ENCODE peak calls at places on chromosomes 12 and 14, in five cellular contexts. J is lower leg skin; E is CD8-positive, alpha-beta memory T cell; Y is ovary; I is choroid plexus epithelial cell. O is an unnamed sample.
A peak's percentile ranks its signal among the peaks of the same experiment; 100 is the strongest.

GRCh38 chr12:118704517-118704916 is 276.8 kb upstream of the SRRM4 start:
- DNase-seq in E (no peak), J (no peak), I (no peak), Y (no peak), O (no peak)

GRCh38 chr12:121893901-121894540 is 5.4 kb downstream of the PSMD9 start:
- DNase-seq in Y (no peak), J (no peak), E (no peak), I (peak; percentile 78), O (peak; percentile 82)

GRCh38 chr14:36931796-36932195 is 240.6 kb downstream of the SLC25A21 start:
- DNase-seq in J (no peak), Y (no peak), I (no peak), E (no peak), O (peak; percentile 6)

GRCh38 chr12:3834774-3835173 is 38.4 kb downstream of the PARP11 start:
- DNase-seq in J (no peak), I (peak; percentile 42), Y (no peak), E (no peak), O (no peak)

GRCh38 chr12:53102883-53103807 is at the start of gene SOAT2:
- DNase-seq in I (no peak), J (no peak), Y (no peak), E (peak; percentile 12), O (no peak)

GRCh38 chr14:100159107-100159864 is at the start of gene DEGS2:
- DNase-seq in Y (no peak), I (no peak), E (peak; percentile 45), J (no peak), O (no peak)

GRCh38 chr12:131621701-131622421 is 89.0 kb upstream of the SFSWAP start:
- DNase-seq in E (no peak), Y (no peak), J (no peak), I (peak; percentile 3), O (no peak)

GRCh38 chr14:71852201-71852600 is 80.0 kb upstream of the RGS6 start:
- DNase-seq in Y (no peak), I (peak; percentile 21), J (no peak), E (no peak), O (no peak)

DNA sequence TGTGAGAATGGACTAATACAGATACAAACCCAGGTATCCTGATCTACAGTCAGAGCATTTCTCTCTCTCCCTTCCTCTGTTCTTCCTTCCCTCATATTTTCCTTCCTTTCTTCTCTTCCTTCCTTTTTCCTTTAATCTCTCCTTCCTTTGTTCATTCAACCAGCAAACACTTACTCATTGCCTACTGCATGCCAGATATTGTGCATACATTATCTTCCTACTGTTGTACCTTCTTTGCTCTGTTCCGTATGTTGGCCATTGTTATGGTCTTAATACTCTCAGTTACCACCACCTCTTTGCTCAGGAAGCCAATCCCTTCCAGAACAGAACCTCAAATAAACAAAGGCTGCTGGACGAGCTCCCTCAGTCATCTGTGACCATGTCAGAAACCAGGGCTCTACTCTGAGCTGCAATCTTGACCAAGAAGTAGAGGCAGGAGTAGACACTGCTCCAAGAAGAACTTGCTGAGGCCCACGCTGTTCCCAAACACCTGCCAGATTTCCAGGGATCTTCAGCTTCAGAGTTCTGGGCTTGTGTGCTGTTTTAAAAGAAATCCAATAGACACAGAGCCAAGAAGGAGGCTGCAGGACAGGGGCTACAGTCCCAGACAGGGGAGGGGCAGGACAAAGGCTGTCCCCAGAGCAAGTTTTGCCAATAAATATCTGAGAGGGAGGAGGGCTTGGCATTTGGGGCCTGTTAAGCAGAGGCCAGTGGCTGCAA is 526.7 kb upstream of the TBX3 start:
- DNase-seq in J (no peak), E (no peak), I (no peak), Y (no peak), O (no peak)
- H3K4me3 ChIP-seq in J (no peak overlapping the region), E (no peak overlapping the region), I (no peak overlapping the region), Y (no peak overlapping the region), O (no peak overlapping the region)

DNA sequence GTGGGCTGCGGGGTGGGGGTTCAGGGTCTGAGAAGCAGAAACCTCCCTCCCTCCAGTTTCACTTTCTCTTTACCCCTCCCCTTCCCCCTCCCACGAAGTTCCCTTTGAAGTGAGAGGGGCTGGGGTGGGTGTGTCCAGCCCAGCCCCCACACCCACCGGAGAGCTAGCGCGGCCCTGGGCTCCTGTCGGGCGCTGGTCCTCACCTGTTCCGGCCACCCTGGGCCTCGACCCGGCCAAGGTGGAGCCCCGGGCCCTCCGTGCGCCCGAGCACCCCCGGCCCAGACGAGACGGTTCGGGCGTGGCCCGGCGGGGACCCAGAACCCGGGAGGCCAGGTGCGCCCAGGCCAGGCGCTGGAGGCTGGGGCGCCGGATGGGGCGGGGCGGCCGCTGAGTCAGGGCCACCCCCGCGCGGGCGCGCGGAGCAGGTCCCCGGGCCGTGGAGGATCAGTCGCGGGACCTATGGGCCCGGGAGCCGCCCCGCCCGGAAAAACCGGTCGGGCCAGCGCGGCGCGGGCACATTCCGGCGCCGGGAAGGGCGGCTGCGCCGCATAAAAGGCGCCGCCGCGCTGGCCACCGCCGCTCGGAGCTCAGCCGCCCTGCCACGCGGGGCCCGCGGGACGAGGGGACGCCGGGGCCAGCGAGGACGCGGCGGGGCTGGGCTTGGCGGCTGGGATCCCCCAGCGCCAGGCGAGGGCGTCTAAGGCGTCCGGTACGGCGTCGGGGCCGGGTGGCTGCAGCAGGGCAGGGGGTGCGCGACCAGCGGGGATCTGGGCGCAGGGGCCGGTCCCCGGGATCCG is 21.6 kb upstream of the KIF26A start:
- DNase-seq in E (no peak), Y (peak; percentile 28), I (no peak), J (no peak), O (no peak)
- H3K4me3 ChIP-seq in E (no peak overlapping the region), Y (peak overlapping the region; percentile 36), I (peak overlapping the region; percentile 20), J (peak overlapping the region; percentile 32), O (no peak overlapping the region)

GRCh38 chr12:22938323-22938722 is 313.4 kb downstream of the ETNK1 start:
- DNase-seq in E (no peak), J (no peak), Y (no peak), I (no peak), O (no peak)

GRCh38 chr12:22935501-22935900 is 310.5 kb downstream of the ETNK1 start:
- DNase-seq in J (no peak), Y (no peak), E (no peak), I (peak; percentile 68), O (peak; percentile 74)

DNA sequence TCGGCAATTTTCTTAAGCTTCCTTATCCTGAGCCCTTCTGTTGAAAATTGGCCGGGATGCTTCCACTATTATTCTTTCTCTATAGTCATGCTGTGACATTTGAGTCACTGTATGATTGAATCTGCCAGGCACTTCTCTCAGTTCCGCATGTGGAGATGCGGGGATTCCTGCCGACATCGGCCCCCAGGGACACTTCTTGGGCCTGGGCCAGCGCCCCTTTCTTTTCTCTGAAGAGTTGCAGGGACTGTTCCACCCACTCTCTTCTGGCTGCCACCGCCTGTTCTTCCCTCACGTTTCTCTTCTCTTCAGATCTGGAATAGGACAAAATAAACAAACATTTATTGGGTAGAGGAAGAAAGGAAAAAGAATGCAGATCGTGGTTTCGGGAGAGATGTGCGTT is 310.1 kb downstream of the ETNK1 start:
- DNase-seq in J (no peak), E (no peak), Y (no peak), I (peak; percentile 40), O (peak; percentile 39)
- H3K4me3 ChIP-seq in J (no peak overlapping the region), E (no peak overlapping the region), Y (no peak overlapping the region), I (peak overlapping the region; percentile 55), O (peak overlapping the region; percentile 12)

DNA sequence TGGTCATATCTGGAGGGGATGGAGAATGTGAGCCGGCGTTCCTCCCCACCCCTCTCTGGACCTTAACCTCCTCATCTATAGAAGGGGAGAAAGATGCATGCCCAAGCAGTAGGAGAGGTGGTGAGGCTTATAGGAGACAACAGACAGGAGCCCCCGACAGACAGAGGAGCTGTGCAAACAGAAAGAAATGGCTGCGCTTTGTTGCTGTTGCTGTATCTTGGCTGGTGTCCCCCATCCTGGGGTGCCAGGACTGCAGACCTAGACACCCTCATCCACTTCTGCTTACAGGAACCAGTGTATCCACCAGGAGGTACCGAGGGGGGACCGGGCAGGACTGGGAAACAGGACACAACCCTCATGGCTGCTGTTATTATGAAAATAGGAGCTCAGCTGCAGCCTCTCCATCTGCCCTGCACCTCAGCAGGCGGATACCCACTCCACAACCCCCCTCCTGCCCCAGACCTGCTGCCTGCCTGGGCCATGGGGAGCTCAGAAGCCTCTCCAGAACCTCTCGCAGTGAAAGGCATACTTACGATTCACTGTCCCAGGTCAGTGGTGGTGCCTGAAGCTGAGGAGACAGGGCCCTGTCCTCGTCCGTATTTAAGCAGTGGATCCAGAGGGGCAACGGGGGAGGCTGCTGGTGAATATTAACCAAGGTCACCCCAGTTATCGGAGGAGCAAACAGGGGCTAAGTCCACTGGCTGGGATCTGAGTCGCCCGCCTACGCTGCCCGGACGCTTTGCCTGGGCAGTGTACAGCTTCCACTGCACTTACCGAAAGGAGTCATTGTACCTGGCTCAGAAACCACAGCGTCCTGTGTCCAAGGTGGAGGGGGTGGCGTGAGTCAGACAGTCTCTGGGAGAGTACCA is at the start of gene SERPINA1:
- DNase-seq in J (no peak), I (no peak), Y (no peak), E (no peak), O (peak; percentile 51)
- H3K4me3 ChIP-seq in J (no peak within 1 kb of the TSS), I (no peak within 1 kb of the TSS), Y (no peak within 1 kb of the TSS), E (no peak within 1 kb of the TSS), O (no peak within 1 kb of the TSS)

DNA sequence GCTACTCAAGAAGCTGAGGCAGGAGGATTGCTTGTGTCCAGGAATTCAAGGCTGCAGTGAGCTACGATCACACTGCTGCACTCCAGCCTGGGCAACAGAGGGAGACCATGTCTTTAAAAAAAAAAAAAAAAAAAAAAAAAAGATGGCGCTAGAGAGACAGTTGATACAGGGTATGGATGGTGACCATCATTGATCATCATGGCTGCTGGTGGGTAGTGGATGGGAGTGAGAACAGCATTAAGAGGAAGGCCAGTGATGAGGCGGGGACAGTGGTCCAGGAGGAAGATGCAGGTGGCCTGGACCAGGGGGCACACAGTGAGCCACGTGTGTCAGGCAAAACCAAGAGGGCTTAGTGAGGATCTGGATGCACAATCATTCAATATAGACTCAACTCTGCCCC is 26.8 kb upstream of the MAP1LC3B2 start:
- DNase-seq in E (no peak), J (no peak), Y (no peak), I (no peak), O (no peak)
- H3K4me3 ChIP-seq in E (no peak overlapping the region), J (no peak overlapping the region), Y (no peak overlapping the region), I (no peak overlapping the region), O (no peak overlapping the region)

GRCh38 chr12:97805086-97805485 is 342.5 kb downstream of the RMST start:
- DNase-seq in E (no peak), I (no peak), Y (no peak), J (no peak), O (no peak)
- H3K4me3 ChIP-seq in E (no peak overlapping the region), I (no peak overlapping the region), Y (no peak overlapping the region), J (no peak overlapping the region), O (no peak overlapping the region)

DNA sequence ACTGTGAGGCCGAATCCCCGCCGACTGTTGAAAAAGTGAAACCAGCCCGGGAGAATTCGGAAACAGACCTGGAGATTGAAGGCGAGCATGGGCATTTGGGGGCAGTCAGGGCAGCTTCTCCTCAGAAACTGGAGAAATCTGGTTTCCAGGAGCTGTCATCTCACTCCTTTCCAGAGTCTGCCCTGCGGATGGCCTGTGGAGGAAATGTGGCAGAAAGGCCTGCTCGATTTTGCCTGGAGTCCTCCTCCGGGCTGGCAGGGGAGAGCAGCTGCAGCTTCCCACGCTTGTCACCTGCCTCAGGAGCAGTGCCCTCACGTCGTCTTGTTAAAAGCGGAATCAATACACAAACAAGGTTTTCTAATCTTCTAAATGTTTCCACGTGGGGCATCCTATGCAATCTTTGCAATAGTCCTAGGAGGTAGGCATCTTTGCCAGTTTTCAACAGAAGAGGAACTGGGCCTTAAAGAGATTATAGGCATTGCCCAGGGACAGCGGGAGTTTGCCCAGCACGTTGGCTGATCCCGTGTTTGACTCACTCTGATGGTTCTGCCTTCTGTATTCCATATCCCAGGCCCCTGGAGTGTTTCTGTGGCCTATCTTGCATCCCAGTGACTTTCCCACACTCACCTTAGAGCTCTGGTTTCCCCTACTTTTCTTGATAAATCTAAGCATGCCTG is 2.3 kb downstream of the LRRC74A start:
- DNase-seq in Y (no peak), I (no peak), J (no peak), E (no peak), O (no peak)
- H3K4me3 ChIP-seq in Y (peak overlapping the region; percentile 3), I (no peak overlapping the region), J (no peak overlapping the region), E (no peak overlapping the region), O (no peak overlapping the region)

GRCh38 chr14:105473033-105473676 is 1.5 kb upstream of the CRIP2 start:
- DNase-seq in J (no peak), Y (peak; percentile 52), E (no peak), I (no peak), O (no peak)
- H3K4me3 ChIP-seq in J (no peak overlapping the region), Y (no peak overlapping the region), E (peak overlapping the region; percentile 40), I (no peak overlapping the region), O (no peak overlapping the region)

O was measured in fibroblast of mammary gland.